ENCODE peak calls at places on chromosomes 6 and 20, in four cellular contexts. X is HCT116, K is K562, V is HepG2. R is an unnamed sample.

GRCh38 chr6:88246654-88247053 is 80.5 kb upstream of the CNR1 start:
- DNase-seq in X (no peak), K (peak), V (no peak), R (no peak)

GRCh38 chr20:60057866-60058807 is 99.9 kb downstream of the CDH26 start:
- DNase-seq in X (no peak), K (no peak), V (no peak), R (no peak)

GRCh38 chr20:45470262-45470931 is 844 bp downstream of the WFDC2 start:
- DNase-seq in X (no peak), K (no peak), V (no peak), R (peak)

GRCh38 chr6:11712760-11713159 is 65.8 kb downstream of the ADTRP start:
- DNase-seq in X (no peak), K (no peak), V (no peak), R (no peak)

GRCh38 chr6:143243786-143244185 is 183.1 kb downstream of the AIG1 start:
- DNase-seq in X (no peak), K (no peak), V (no peak), R (no peak)

GRCh38 chr6:39686980-39687379 is 38.2 kb downstream of the KIF6 start:
- DNase-seq in X (no peak), K (no peak), V (no peak), R (no peak)

GRCh38 chr6:154297210-154297609 is 59.4 kb downstream of the IPCEF1 start:
- DNase-seq in X (no peak), K (no peak), V (no peak), R (no peak)

GRCh38 chr20:3873507-3873906 is 15.7 kb upstream of the PANK2 start:
- DNase-seq in X (no peak), K (no peak), V (no peak), R (no peak)

GRCh38 chr20:14142171-14142570 is 146.9 kb downstream of the MACROD2 start:
- DNase-seq in X (peak), K (no peak), V (peak), R (peak)

GRCh38 chr6:132648356-132648755 is 10.6 kb downstream of the TAAR1 start:
- DNase-seq in X (no peak), K (no peak), V (no peak), R (no peak)

GRCh38 chr6:110628330-110628729 is 151.9 kb upstream of the SLC22A16 start:
- DNase-seq in X (no peak), K (no peak), V (no peak), R (no peak)

GRCh38 chr20:5377484-5377883 is 60.7 kb upstream of the PROKR2 start:
- DNase-seq in X (no peak), K (no peak), V (no peak), R (no peak)

GRCh38 chr20:57322476-57322875 is 7.1 kb upstream of the SPO11 start:
- DNase-seq in X (no peak), K (no peak), V (no peak), R (no peak)

GRCh38 chr6:170583736-170584180 is 679 bp downstream of the PDCD2 start:
- DNase-seq in X (no peak), K (no peak), V (no peak), R (peak)

GRCh38 chr6:82205793-82206425 is 41.6 kb downstream of the IBTK start:
- DNase-seq in X (no peak), K (peak), V (peak), R (no peak)

GRCh38 chr6:36362551-36363389 is 24.7 kb downstream of the ETV7 start:
- DNase-seq in X (no peak), K (no peak), V (no peak), R (no peak)
- TF ChIP-seq JUND in X (no peak), K (no peak), V (no peak), R (no peak)

DNA sequence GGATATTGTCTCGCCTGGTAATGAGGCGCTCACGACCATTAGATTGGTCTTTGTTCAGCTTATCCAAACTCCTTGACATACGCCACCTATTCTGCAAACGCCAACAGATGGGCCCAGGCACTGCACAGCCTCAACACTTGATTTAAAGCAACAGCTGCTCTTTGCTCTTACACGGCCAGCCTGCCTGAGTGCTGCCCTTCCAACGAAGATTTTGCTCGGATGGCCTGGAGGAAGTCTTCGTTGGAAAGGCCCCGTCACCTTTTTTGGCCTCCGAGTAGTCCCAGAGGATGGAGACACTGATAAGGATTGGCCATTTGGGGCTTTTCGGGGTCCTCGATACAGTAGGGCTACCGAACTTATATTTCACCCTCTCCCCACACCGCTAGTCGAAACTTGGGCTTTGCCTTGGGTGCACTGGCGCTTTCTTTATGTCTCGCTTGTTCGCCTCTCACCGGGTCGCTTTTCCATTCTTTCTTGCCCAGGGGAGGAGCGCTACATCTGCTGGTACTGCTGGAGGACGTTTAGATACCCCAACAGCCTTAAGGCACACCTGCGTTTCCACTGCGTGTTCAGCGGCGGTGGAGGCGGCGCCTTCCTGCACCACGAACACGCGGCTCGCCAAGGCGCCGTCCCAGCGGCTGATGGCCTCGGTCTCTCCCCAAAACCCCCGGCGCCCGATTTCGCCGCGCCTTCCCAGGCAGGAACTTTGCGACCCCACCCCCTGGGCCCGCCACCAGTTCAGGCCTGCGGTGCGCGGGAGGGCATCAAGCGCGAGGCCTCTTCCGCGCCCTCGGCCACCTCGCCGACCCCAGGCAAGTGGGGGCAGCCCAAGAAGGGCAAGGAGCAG is 6.1 kb downstream of the PRDM13 start:
- DNase-seq in X (no peak), K (no peak), V (no peak), R (no peak)
- TF ChIP-seq JUND in X (no peak), K (no peak), V (no peak), R (no peak)

DNA sequence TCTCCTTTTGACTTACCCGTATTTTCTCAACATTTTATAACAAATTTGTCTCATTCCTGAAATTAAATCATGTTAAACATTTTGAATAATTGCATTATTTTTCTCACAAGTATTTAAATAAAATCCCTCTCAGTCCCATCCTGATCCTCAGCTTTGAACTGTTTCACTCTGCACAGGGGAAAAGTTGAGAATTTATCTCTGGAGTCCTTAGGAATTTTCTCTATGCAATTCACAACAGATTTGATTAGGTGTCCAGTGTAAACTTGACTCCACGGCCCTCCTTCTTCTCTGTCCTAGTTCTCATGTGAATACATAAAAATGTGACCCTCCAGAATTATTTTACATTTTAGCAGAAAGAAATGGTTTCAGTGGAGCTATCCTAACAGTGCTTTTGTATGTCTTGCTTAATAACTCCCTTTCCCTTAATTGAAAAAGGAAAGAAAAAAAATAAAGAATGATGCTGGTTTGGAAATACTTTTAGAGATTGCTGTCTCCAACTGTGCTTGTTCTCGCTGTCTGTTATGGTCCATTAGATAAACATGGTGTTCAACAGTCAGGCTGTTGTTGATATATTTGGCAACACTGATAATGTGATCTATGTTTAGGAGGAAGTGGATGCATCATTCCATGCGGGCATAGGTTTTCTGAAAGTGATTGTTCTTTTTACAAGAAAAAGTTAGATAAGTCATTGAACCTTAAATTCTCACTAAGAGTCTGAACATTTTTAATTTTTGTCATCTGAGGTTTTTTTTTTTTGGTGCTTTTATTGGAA is 599.3 kb upstream of the CITED2 start:
- DNase-seq in X (no peak), K (no peak), V (no peak), R (no peak)
- TF ChIP-seq JUND in X (no peak), K (peak), V (no peak), R (no peak)

GRCh38 chr20:52267418-52267817 is 75.8 kb upstream of the ZFP64 start:
- DNase-seq in X (no peak), K (no peak), V (no peak), R (no peak)

GRCh38 chr20:52268184-52268583 is 76.6 kb upstream of the ZFP64 start:
- DNase-seq in X (no peak), K (no peak), V (no peak), R (no peak)

GRCh38 chr20:52269926-52270325 is 78.3 kb upstream of the ZFP64 start:
- DNase-seq in X (no peak), K (no peak), V (no peak), R (no peak)

GRCh38 chr20:52269327-52269726 is 77.7 kb upstream of the ZFP64 start:
- DNase-seq in X (no peak), K (no peak), V (no peak), R (no peak)
- TF ChIP-seq JUND in X (no peak), K (no peak), V (no peak), R (no peak)

GRCh38 chr6:167572106-167572505 is 247.2 kb downstream of the TTLL2 start:
- DNase-seq in X (no peak), K (no peak), V (no peak), R (no peak)
- TF ChIP-seq JUND in X (no peak), K (no peak), V (no peak), R (no peak)

DNA sequence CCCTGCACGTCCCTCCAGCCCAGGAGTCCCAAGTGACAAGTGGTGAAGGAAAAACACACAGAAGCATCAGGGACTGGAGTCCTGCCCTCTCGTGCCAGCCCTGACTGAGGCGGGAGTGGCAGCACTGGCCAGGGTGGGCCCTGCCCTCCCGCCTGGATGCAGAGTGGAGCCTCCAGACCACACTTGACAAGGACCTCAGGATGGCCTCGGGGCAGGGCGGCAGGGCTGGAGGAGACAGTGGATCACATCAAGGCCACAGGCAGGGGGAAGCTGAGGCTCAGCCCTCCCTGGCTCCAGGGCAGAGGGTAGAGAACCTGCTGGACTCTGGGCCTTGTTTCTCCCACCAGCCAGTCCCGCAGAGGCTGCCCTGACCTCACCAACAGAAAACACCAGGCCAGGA is 128.8 kb upstream of the CDH4 start:
- DNase-seq in X (no peak), K (no peak), V (no peak), R (no peak)
- TF ChIP-seq JUND in X (no peak), K (no peak), V (no peak), R (no peak)

DNA sequence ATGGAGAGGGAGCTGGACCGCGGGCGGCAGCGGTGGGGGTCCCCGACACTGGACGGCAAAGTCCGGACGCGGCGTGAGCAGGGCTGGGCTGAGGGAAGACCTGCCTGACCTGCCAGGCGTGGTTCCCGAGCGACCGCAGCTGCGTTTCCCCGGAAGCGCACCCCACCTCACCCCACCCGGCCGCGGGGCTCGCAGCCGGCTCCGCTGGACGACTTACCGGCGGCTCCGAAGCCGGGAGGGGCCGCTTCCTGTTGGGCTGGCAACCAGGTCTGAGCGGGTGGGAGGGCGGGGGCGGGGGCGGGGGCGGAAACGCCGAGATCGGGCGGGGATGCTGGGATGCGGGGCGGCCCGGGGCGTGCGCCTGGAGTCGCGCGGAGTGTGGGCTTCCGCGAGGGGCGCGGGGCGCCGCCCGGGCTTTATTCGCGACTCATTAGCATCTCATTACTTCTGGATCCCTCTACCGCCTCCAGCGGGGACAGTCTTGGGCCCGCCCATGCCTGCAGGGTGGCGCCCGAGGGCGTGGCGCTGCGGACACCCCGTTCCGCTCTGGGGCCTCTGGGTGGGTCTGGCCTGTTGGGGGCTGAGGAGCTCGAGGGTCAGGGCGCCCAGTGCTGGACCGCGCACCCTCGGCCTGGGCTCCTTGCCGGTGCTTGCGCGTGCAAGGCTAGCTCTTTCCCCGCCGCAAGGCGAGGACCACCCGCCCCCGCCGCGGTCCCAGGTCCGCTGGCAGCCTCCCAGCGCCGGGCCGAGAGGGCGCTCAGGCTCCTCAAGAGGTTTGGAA is at the start of gene MICAL1:
- DNase-seq in X (no peak), K (peak), V (peak), R (peak)
- TF ChIP-seq JUND in X (no peak), K (no peak), V (no peak), R (no peak)

DNA sequence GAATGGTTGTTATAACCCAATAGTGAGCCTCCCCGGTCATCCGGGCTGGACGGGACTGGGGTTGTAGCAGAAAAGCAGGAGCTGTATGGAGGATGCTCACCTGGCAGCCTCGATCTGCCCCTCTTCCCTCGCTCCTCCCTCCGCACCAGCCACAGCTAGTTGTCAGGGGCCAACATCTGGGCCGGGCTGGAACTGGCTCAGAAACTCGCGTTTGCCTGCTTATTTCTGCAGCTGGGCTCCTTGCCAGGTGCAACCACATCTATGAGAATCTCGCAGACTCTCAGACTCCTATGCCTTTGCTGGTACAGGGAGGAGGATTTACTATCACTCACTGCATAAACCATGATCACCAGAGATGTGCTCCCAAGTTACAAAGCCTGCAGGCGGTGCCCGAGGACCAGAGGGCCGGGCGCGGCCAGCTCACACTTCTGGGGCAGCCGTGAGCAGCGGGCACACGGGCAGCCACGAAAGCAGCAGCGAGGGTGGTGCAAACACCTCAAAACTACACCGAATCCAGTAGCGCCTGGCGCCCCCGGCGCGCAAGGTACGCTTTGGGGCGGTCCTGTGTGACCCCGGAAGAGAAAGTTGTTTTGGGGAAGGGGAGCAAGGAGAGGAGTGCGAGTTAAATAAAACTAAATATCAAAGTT is 609 bp upstream of the LRRC1 start:
- DNase-seq in X (peak), K (no peak), V (peak), R (no peak)
- TF ChIP-seq JUND in X (no peak), K (no peak), V (peak), R (no peak)

GRCh38 chr6:111723412-111723970 is 117.8 kb upstream of the TRAF3IP2 start:
- DNase-seq in X (no peak), K (no peak), V (no peak), R (no peak)

GRCh38 chr6:111724039-111724438 is 118.4 kb upstream of the TRAF3IP2 start:
- DNase-seq in X (no peak), K (no peak), V (no peak), R (no peak)

GRCh38 chr6:111724505-111724904 is 118.8 kb upstream of the TRAF3IP2 start:
- DNase-seq in X (no peak), K (no peak), V (no peak), R (no peak)

GRCh38 chr6:111727041-111727440 is 121.4 kb upstream of the TRAF3IP2 start:
- DNase-seq in X (no peak), K (no peak), V (no peak), R (no peak)

GRCh38 chr6:111725446-111726112 is 119.9 kb upstream of the TRAF3IP2 start:
- DNase-seq in X (no peak), K (no peak), V (no peak), R (no peak)
- TF ChIP-seq JUND in X (no peak), K (no peak), V (no peak), R (no peak)

R was measured in T47D.